ENCODE peak calls at places on chromosome 14, in four cellular contexts. I is H1, F is endothelial cell of umbilical vein, K is HCT116. M is an unnamed sample.
A peak's percentile ranks its signal among the peaks of the same experiment; 100 is the strongest.

GRCh38 chr14:96082420-96083300 is 43.5 kb downstream of the C14orf132 start:
- DNase-seq in I (no peak), F (no peak), K (no peak), M (no peak)

GRCh38 chr14:54329082-54329695 is 67.6 kb upstream of the CDKN3 start:
- DNase-seq in I (peak; percentile 64), F (peak; percentile 81), K (peak; percentile 29), M (peak; percentile 20)

GRCh38 chr14:35051796-35052195 is 5.7 kb downstream of the FAM177A1 start:
- DNase-seq in I (no peak), F (no peak), K (no peak), M (no peak)

GRCh38 chr14:61813101-61813596 is 50.9 kb downstream of the SNAPC1 start:
- DNase-seq in I (no peak), F (no peak), K (no peak), M (no peak)

GRCh38 chr14:24398298-24398942 is 383 bp upstream of the NYNRIN start:
- DNase-seq in I (no peak), F (peak; percentile 49), K (no peak), M (no peak)

GRCh38 chr14:99468836-99469592 is 11.6 kb downstream of the SETD3 start:
- DNase-seq in I (no peak), F (peak; percentile 74), K (no peak), M (no peak)

GRCh38 chr14:51442513-51443175 is 202.6 kb downstream of the TMX1 start:
- DNase-seq in I (no peak), F (peak; percentile 86), K (no peak), M (no peak)

GRCh38 chr14:103361868-103362267 is 23.3 kb upstream of the MARK3 start:
- DNase-seq in I (no peak), F (peak; percentile 90), K (peak; percentile 63), M (no peak)

GRCh38 chr14:65926935-65927700 is 514.6 kb downstream of the FUT8 start:
- DNase-seq in I (no peak), F (no peak), K (no peak), M (no peak)

GRCh38 chr14:37027188-37027824 is 145.1 kb downstream of the SLC25A21 start:
- DNase-seq in I (no peak), F (no peak), K (no peak), M (no peak)

GRCh38 chr14:73231874-73232851 is 5.1 kb upstream of the PAPLN start:
- DNase-seq in I (peak; percentile 47), F (peak; percentile 73), K (no peak), M (no peak)

GRCh38 chr14:84482256-84483071 is 1047.5 kb upstream of the FLRT2 start:
- DNase-seq in I (no peak), F (peak; percentile 71), K (no peak), M (no peak)

GRCh38 chr14:37889087-37889486 is 293.7 kb downstream of the TTC6 start:
- DNase-seq in I (no peak), F (no peak), K (no peak), M (no peak)

GRCh38 chr14:20469242-20469889 is at the start of gene PNP:
- DNase-seq in I (peak; percentile 78), F (peak; percentile 89), K (peak; percentile 85), M (no peak)

GRCh38 chr14:74964787-74965769 is 9.7 kb upstream of the PGF start:
- DNase-seq in I (no peak), F (peak; percentile 65), K (no peak), M (no peak)

GRCh38 chr14:95993768-95994592 is 45.2 kb upstream of the C14orf132 start:
- DNase-seq in I (peak; percentile 60), F (peak; percentile 40), K (peak; percentile 43), M (peak; percentile 32)

GRCh38 chr14:24432259-24433131 is 2.7 kb downstream of the KHNYN start:
- DNase-seq in I (no peak), F (no peak), K (no peak), M (no peak)

GRCh38 chr14:100391777-100392176 is 68.6 kb downstream of the SLC25A47 start:
- DNase-seq in I (no peak), F (no peak), K (no peak), M (no peak)

GRCh38 chr14:71675126-71675901 is 256.9 kb upstream of the RGS6 start:
- DNase-seq in I (peak; percentile 76), F (no peak), K (no peak), M (no peak)

GRCh38 chr14:105049753-105050550 is 15.3 kb downstream of the GPR132 start:
- DNase-seq in I (no peak), F (no peak), K (no peak), M (no peak)
- TF ChIP-seq POLR2AphosphoS5 in I (no peak), F (no peak), K (no peak), M (no peak)

GRCh38 chr14:28784262-28785021 is 17.9 kb downstream of the FOXG1 start:
- DNase-seq in I (no peak), F (no peak), K (no peak), M (no peak)
- H3K9ac ChIP-seq in I (no peak overlapping the region), F (no peak overlapping the region), K (no peak overlapping the region), M (no peak overlapping the region)

GRCh38 chr14:89697281-89698060 is 257.1 kb downstream of the EFCAB11 start:
- DNase-seq in I (no peak), F (no peak), K (no peak), M (no peak)

GRCh38 chr14:89707086-89707485 is 247.4 kb downstream of the EFCAB11 start:
- DNase-seq in I (no peak), F (no peak), K (no peak), M (no peak)

GRCh38 chr14:89701079-89702043 is 253.2 kb downstream of the EFCAB11 start:
- DNase-seq in I (peak; percentile 63), F (peak; percentile 35), K (peak; percentile 2), M (no peak)

GRCh38 chr14:89699076-89699475 is 255.5 kb downstream of the EFCAB11 start:
- DNase-seq in I (no peak), F (no peak), K (no peak), M (no peak)

DNA sequence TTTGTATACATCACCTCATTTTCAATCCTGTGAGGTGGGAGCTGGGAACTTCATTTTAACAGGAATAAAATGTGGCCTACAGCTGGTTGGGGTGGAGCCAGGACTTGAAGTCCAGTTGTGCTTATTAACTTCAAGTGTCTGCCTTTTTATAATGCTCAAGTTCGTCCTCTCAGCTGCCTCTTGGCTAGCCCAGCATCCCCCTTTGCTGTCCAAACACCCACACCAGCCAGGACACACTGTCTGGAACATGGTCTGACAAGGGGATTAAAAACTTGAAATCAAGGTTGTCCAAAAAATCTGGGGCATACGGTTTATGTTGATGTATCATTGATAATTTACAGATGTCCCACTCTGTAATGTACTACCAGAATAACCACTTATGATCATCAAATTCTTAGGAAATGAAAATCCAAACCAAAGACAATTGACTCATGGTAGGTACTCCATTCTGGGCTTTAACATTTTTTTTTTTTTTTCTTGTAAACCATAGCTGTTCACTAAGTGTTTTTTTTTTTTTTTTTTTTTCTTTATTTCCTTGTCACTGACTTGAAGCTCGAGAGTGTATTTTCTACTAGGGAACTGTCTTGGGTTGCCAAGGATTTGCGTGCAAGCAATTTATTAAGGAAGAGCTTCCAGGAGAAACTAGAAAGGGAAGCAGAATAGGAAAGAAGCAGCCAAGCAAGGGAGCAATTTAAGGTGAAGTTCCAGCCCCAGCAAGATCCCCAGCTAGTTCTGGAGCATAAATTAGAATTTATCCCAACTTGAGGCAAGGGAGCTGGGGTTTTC is 252.2 kb downstream of the EFCAB11 start:
- DNase-seq in I (no peak), F (no peak), K (no peak), M (no peak)
- TF ChIP-seq POLR2AphosphoS5 in I (no peak), F (no peak), K (no peak), M (no peak)

GRCh38 chr14:22748188-22748587 is 18.3 kb upstream of the OXA1L start:
- DNase-seq in I (no peak), F (no peak), K (no peak), M (no peak)
- H3K9ac ChIP-seq in I (no peak overlapping the region), F (no peak overlapping the region), K (no peak overlapping the region), M (no peak overlapping the region)

GRCh38 chr14:68788275-68789001 is 4.4 kb downstream of the ZFP36L1 start:
- DNase-seq in I (no peak), F (peak; percentile 16), K (no peak), M (no peak)

GRCh38 chr14:68785817-68786490 is 6.9 kb downstream of the ZFP36L1 start:
- DNase-seq in I (no peak), F (peak; percentile 23), K (no peak), M (no peak)

GRCh38 chr14:68789002-68789797 is 3.7 kb downstream of the ZFP36L1 start:
- DNase-seq in I (no peak), F (peak; percentile 79), K (no peak), M (peak; percentile 51)

GRCh38 chr14:68786491-68787234 is 6.2 kb downstream of the ZFP36L1 start:
- DNase-seq in I (no peak), F (peak; percentile 15), K (no peak), M (no peak)

DNA sequence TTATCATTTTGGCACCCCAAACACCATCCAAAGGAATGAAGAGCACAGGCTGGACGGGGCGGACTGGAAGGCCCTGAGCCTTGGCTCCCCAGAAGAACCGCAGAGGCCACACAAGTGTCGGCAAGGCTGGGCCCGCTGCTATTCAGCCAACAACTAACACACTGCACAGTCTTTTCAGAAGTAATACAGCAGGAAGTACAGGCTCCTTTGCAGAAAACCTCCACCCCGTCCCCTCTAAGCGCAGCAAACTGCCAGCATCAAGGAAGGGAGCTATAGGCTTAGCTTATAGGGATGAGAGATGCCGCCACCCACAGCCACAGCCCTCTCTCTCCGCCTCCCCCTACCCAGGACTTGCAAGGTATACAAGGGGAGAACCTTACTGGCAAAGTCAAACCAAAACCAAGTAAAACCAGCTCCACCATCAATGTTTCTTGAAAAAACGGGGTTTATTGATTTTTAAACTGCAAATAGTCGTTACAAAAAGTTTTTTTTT is 5.6 kb downstream of the ZFP36L1 start:
- DNase-seq in I (no peak), F (peak; percentile 22), K (no peak), M (no peak)
- TF ChIP-seq POLR2AphosphoS5 in I (peak; percentile 57), F (no peak), K (no peak), M (no peak)

DNA sequence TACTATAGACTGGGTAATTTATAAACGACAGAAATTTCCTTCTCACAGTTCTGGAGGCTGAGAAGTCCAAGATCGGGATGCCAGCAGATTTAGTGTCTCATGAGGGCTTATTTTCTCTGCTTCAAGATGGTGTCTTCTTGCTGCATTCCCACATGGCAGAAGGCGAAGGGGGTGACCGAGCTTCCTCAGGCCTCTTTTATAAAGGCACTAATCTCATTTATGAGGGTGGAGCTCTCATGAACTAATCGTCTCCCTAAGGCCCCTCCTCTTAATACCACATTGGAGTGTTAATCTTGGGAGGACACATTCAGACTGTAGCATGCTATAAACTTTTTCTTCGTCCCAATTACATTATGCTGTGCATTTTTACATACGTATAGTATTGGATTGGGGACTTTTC is 200.4 kb upstream of the ARHGAP5 start:
- DNase-seq in I (no peak), F (no peak), K (no peak), M (no peak)
- H3K9ac ChIP-seq in I (no peak overlapping the region), F (no peak overlapping the region), K (no peak overlapping the region), M (no peak overlapping the region)

M was measured in SK-N-MC.